ENCODE peak calls at places on chromosome 3, in ten cellular contexts. I is left cardiac atrium; A is endothelial cell; F is CD4-positive, CD25-positive, alpha-beta regulatory T cell; K is ureter; G is ELF-1; V is activated T-helper 1 cell treated with Interleukin-2 at 50 U/mL for 16 hours; W is cardiac fibroblast; R is M059J; J is ovary. Q is an unnamed sample.

GRCh38 chr3:183492849-183493179 is 62.7 kb downstream of the KLHL6 start:
- DNase-seq in J (no peak), F (no peak), V (no peak), K (no peak), A (no peak), W (no peak), R (no peak), G (no peak), I (no peak), Q (no peak)

GRCh38 chr3:150074697-150075416 is 104.2 kb upstream of the PFN2 start:
- DNase-seq in J (no peak), F (no peak), I (no peak), V (no peak), K (no peak), W (no peak), R (no peak), G (no peak), A (no peak), Q (no peak)

GRCh38 chr3:69370156-69370944 is 15.5 kb downstream of the FRMD4B start:
- DNase-seq in F (no peak), A (no peak), K (peak), J (no peak), I (peak), R (peak), V (no peak), G (no peak), W (peak), Q (peak)

GRCh38 chr3:5666455-5666854 is 478.9 kb downstream of the EDEM1 start:
- DNase-seq in R (no peak), F (no peak), W (no peak), I (no peak), K (no peak), G (no peak), J (no peak), V (no peak), A (no peak), Q (no peak)

GRCh38 chr3:72380193-72380592 is 468.1 kb downstream of the SHQ1 start:
- DNase-seq in A (no peak), G (no peak), W (peak), J (no peak), V (no peak), I (no peak), R (peak), K (no peak), F (no peak), Q (no peak)

GRCh38 chr3:63279000-63279366 is 875 bp downstream of the SYNPR start:
- DNase-seq in R (no peak), F (no peak), V (no peak), K (no peak), G (peak), J (no peak), A (peak), W (no peak), I (no peak), Q (no peak)

GRCh38 chr3:94285874-94286273 is 223.0 kb downstream of the NSUN3 start:
- DNase-seq in I (no peak), R (no peak), V (no peak), W (peak), K (no peak), G (no peak), A (no peak), F (no peak), J (no peak), Q (no peak)

GRCh38 chr3:147930417-147930816 is 521.3 kb downstream of the ZIC1 start:
- DNase-seq in V (no peak), F (no peak), R (peak), W (peak), I (no peak), J (no peak), G (no peak), A (no peak), K (no peak), Q (no peak)

GRCh38 chr3:111803123-111803593 is 55.9 kb upstream of the PHLDB2 start:
- DNase-seq in V (no peak), A (no peak), G (peak), R (peak), I (peak), J (peak), F (no peak), K (peak), W (peak), Q (peak)

GRCh38 chr3:27596920-27597319 is 112.7 kb upstream of the SLC4A7 start:
- DNase-seq in F (no peak), A (no peak), W (no peak), R (peak), G (no peak), K (no peak), V (no peak), I (no peak), J (no peak), Q (no peak)

GRCh38 chr3:108677811-108678210 is 79.4 kb downstream of the RETNLB start:
- DNase-seq in V (no peak), K (no peak), F (no peak), R (no peak), J (no peak), A (no peak), W (no peak), G (no peak), I (no peak), Q (no peak)

GRCh38 chr3:134323966-134324962 is 50.0 kb downstream of the AMOTL2 start:
- DNase-seq in R (peak), F (no peak), A (no peak), I (no peak), K (no peak), G (no peak), V (no peak), J (no peak), W (no peak), Q (peak)

GRCh38 chr3:95387242-95388021 is 1324.6 kb downstream of the NSUN3 start:
- DNase-seq in V (no peak), K (no peak), A (no peak), G (no peak), W (no peak), F (no peak), J (no peak), I (no peak), R (no peak), Q (no peak)

GRCh38 chr3:15889936-15890335 is 92.2 kb upstream of the ANKRD28 start:
- DNase-seq in F (no peak), V (no peak), J (no peak), K (no peak), W (no peak), A (no peak), R (no peak), G (no peak), I (no peak), Q (no peak)

GRCh38 chr3:124429129-124429815 is 301.0 kb upstream of the UMPS start:
- DNase-seq in W (peak), J (no peak), F (no peak), G (peak), R (peak), I (no peak), A (no peak), V (no peak), K (no peak), Q (no peak)

Q was measured in aorta.